ENCODE peak calls at places on chromosome 6, in four cellular contexts. G is stimulated activated CD4-positive, alpha-beta T cell treated with anti-CD3 and anti-CD28 coated beads, Interleukin-4, amount 100 ng/mL, for 1 hour; T is heart left ventricle; Y is endodermal cell. U is an unnamed sample.

GRCh38 chr6:148514091-148514850 is 171.6 kb downstream of the SASH1 start:
- DNase-seq in G (no peak), Y (no peak), T (no peak), U (no peak)

GRCh38 chr6:149834513-149835481 is 29.4 kb downstream of the LRP11 start:
- DNase-seq in G (peak), T (no peak), Y (peak), U (peak)

GRCh38 chr6:137783640-137784198 is 83.3 kb upstream of the TNFAIP3 start:
- DNase-seq in T (no peak), Y (no peak), G (no peak), U (no peak)

GRCh38 chr6:52517502-52518278 is 59.2 kb downstream of the TRAM2 start:
- DNase-seq in G (peak), T (peak), Y (peak), U (peak)

GRCh38 chr6:165686966-165687365 is 23.9 kb upstream of the PDE10A start:
- DNase-seq in T (no peak), G (no peak), Y (no peak), U (no peak)

GRCh38 chr6:130041594-130041993 is 23.2 kb downstream of the L3MBTL3 start:
- DNase-seq in T (no peak), G (no peak), Y (no peak), U (no peak)

GRCh38 chr6:129865013-129865412 is 3.9 kb upstream of the TMEM244 start:
- DNase-seq in G (no peak), Y (no peak), T (no peak), U (no peak)

GRCh38 chr6:67630146-67630545 is 1004.9 kb upstream of the ADGRB3 start:
- DNase-seq in Y (no peak), T (no peak), G (no peak), U (peak)

GRCh38 chr6:169223006-169223405 is 30.6 kb downstream of the THBS2 start:
- DNase-seq in T (no peak), G (no peak), Y (no peak), U (no peak)

GRCh38 chr6:138240476-138241245 is 22.4 kb upstream of the PBOV1 start:
- DNase-seq in G (no peak), T (no peak), Y (no peak), U (no peak)

GRCh38 chr6:163494279-163494727 is 79.8 kb downstream of the QKI start:
- DNase-seq in T (no peak), Y (no peak), G (no peak), U (no peak)

GRCh38 chr6:1108198-1108597 is 203.7 kb upstream of the FOXQ1 start:
- DNase-seq in G (no peak), Y (no peak), T (no peak), U (no peak)

GRCh38 chr6:23081701-23082100 is 512.3 kb downstream of the HDGFL1 start:
- DNase-seq in G (no peak), Y (peak), T (no peak), U (no peak)

GRCh38 chr6:93916716-93917115 is 497.4 kb upstream of the EPHA7 start:
- DNase-seq in T (no peak), G (no peak), Y (no peak), U (no peak)

GRCh38 chr6:74899416-74899815 is 306.4 kb downstream of the COL12A1 start:
- DNase-seq in G (no peak), Y (peak), T (no peak), U (no peak)

GRCh38 chr6:146682919-146683318 is 84.1 kb downstream of the ADGB start:
- DNase-seq in G (no peak), Y (no peak), T (no peak), U (no peak)

GRCh38 chr6:166488081-166488685 is 98.3 kb downstream of the RAMACL start:
- DNase-seq in T (peak), Y (no peak), G (peak), U (peak)

GRCh38 chr6:72788188-72788587 is 166.3 kb downstream of the KCNQ5 start:
- DNase-seq in G (no peak), T (no peak), Y (no peak), U (no peak)

U was measured in hippocampal formation.